ENCODE peak calls at places on chromosomes 12 and 14, in nine cellular contexts. R is epithelial cell of proximal tubule; K is coronary artery; P is frontal cortex; T is activated CD4-positive, alpha-beta T cell treated with anti-CD3 and anti-CD28 coated beads, Interleukin-2, amount 10 ng/mL, durations not matched to agents 7 days and 5 days; J is aorta; F is amygdala; O is AG09309; Q is breast epithelium. V is an unnamed sample.

GRCh38 chr12:77064891-77065360 is 443 bp downstream of the E2F7 start:
- DNase-seq in R (no peak), K (no peak), P (no peak), T (peak), J (no peak), F (no peak), O (no peak), Q (peak), V (no peak)

GRCh38 chr14:90698379-90698869 is 117.8 kb downstream of the TTC7B start:
- DNase-seq in R (peak), K (peak), P (peak), T (no peak), J (no peak), F (peak), O (no peak), Q (no peak), V (peak)

GRCh38 chr14:54207075-54207474 is 189.7 kb upstream of the CDKN3 start:
- DNase-seq in R (no peak), K (no peak), P (no peak), T (no peak), J (no peak), F (no peak), O (no peak), Q (no peak), V (no peak)

GRCh38 chr12:50690923-50691322 is 73.0 kb upstream of the ATF1 start:
- DNase-seq in R (peak), K (no peak), P (peak), T (no peak), J (no peak), F (peak), O (no peak), Q (no peak), V (peak)

GRCh38 chr12:14913381-14913781 is 25.0 kb downstream of the ERP27 start:
- DNase-seq in R (no peak), K (no peak), P (no peak), T (no peak), J (no peak), F (no peak), O (no peak), Q (peak), V (no peak)

GRCh38 chr14:61192970-61193369 is 88.2 kb downstream of the TMEM30B start:
- DNase-seq in R (no peak), K (no peak), P (no peak), T (no peak), J (no peak), F (no peak), O (no peak), Q (no peak), V (no peak)

GRCh38 chr12:128810182-128811127 is 13.3 kb downstream of the SLC15A4 start:
- DNase-seq in R (no peak), K (no peak), P (no peak), T (no peak), J (peak), F (no peak), O (no peak), Q (no peak), V (peak)

GRCh38 chr12:5678186-5678585 is 246.3 kb downstream of the NTF3 start:
- DNase-seq in R (no peak), K (no peak), P (no peak), T (no peak), J (no peak), F (no peak), O (no peak), Q (no peak), V (no peak)

GRCh38 chr14:60204104-60204842 is 39.1 kb upstream of the DHRS7 start:
- DNase-seq in R (no peak), K (no peak), P (no peak), T (no peak), J (no peak), F (no peak), O (no peak), Q (no peak), V (no peak)

GRCh38 chr14:32524609-32525391 is 195.7 kb downstream of the AKAP6 start:
- DNase-seq in R (no peak), K (no peak), P (no peak), T (no peak), J (no peak), F (no peak), O (no peak), Q (no peak), V (no peak)

GRCh38 chr14:63897706-63898105 is 44.9 kb downstream of the SYNE2 start:
- DNase-seq in R (no peak), K (no peak), P (no peak), T (no peak), J (no peak), F (no peak), O (peak), Q (no peak), V (no peak)

GRCh38 chr14:76352639-76353281 is 23.2 kb upstream of the ESRRB start:
- DNase-seq in R (no peak), K (no peak), P (peak), T (peak), J (peak), F (peak), O (no peak), Q (no peak), V (no peak)

GRCh38 chr12:53791735-53792326 is 40.1 kb upstream of the CISTR start:
- DNase-seq in R (no peak), K (no peak), P (no peak), T (peak), J (no peak), F (no peak), O (no peak), Q (no peak), V (no peak)

GRCh38 chr12:102966200-102966941 is 8.9 kb downstream of the ASCL1 start:
- DNase-seq in R (no peak), K (no peak), P (no peak), T (no peak), J (no peak), F (no peak), O (no peak), Q (no peak), V (no peak)

GRCh38 chr14:89773644-89774316 is 180.8 kb downstream of the EFCAB11 start:
- DNase-seq in R (no peak), K (no peak), P (no peak), T (peak), J (no peak), F (no peak), O (no peak), Q (no peak), V (no peak)

GRCh38 chr12:66103011-66103913 is 27.3 kb downstream of the LLPH start:
- DNase-seq in R (no peak), K (no peak), P (no peak), T (no peak), J (no peak), F (no peak), O (no peak), Q (no peak), V (no peak)

GRCh38 chr14:23646648-23647549 is 10.7 kb downstream of the DHRS2 start:
- DNase-seq in R (no peak), K (no peak), P (no peak), T (no peak), J (no peak), F (no peak), O (no peak), Q (no peak), V (no peak)

GRCh38 chr12:85516039-85516438 is 236.0 kb downstream of the ALX1 start:
- DNase-seq in R (no peak), K (no peak), P (no peak), T (no peak), J (no peak), F (no peak), O (no peak), Q (no peak), V (no peak)

GRCh38 chr12:132669166-132669879 is 17.8 kb downstream of the POLE start:
- DNase-seq in R (no peak), K (no peak), P (no peak), T (no peak), J (peak), F (no peak), O (no peak), Q (no peak), V (no peak)

GRCh38 chr14:48725001-48725734 is 861.0 kb downstream of the RPS29 start:
- DNase-seq in R (no peak), K (no peak), P (no peak), T (no peak), J (no peak), F (no peak), O (no peak), Q (no peak), V (no peak)

GRCh38 chr12:39443704-39444234 is 849 bp upstream of the KIF21A start:
- DNase-seq in R (peak), K (no peak), P (peak), T (no peak), J (no peak), F (no peak), O (no peak), Q (no peak), V (no peak)

GRCh38 chr12:82801951-82802610 is 115.4 kb downstream of the TMTC2 start:
- DNase-seq in R (no peak), K (no peak), P (no peak), T (no peak), J (peak), F (no peak), O (no peak), Q (no peak), V (no peak)

GRCh38 chr14:104787736-104788532 is 7.6 kb downstream of the AKT1 start:
- DNase-seq in R (no peak), K (no peak), P (no peak), T (no peak), J (no peak), F (no peak), O (no peak), Q (no peak), V (no peak)

V was measured in nucleus accumbens.